ENCODE peak calls at places on chromosomes 11 and 22, in eight cellular contexts. One of them, this sample, is unnamed.

GRCh38 chr11:94130589-94131362 is 2.1 kb downstream of the PANX1 start:
- DNase-seq in naive thymus-derived CD4-positive, alpha-beta T cell: no peak
- DNase-seq in thoracic aorta: no peak
- DNase-seq in small intestine: no peak
- DNase-seq in vagina: peak; percentile 90
- DNase-seq in DND-41: no peak
- DNase-seq in SK-N-SH: no peak
- DNase-seq in aorta: peak; percentile 58
- DNase-seq in this sample: no peak

GRCh38 chr22:19902245-19902699 is 39.3 kb upstream of the COMT start:
- DNase-seq in naive thymus-derived CD4-positive, alpha-beta T cell: no peak
- DNase-seq in thoracic aorta: no peak
- DNase-seq in small intestine: no peak
- DNase-seq in vagina: no peak
- DNase-seq in DND-41: no peak
- DNase-seq in SK-N-SH: no peak
- DNase-seq in aorta: no peak
- DNase-seq in this sample: no peak

GRCh38 chr11:119856681-119857485 is 127.9 kb upstream of the NECTIN1 start:
- DNase-seq in naive thymus-derived CD4-positive, alpha-beta T cell: no peak
- DNase-seq in thoracic aorta: no peak
- DNase-seq in small intestine: no peak
- DNase-seq in vagina: no peak
- DNase-seq in DND-41: no peak
- DNase-seq in SK-N-SH: no peak
- DNase-seq in aorta: no peak
- DNase-seq in this sample: no peak

GRCh38 chr11:113106507-113106906 is 145.3 kb downstream of the NCAM1 start:
- DNase-seq in naive thymus-derived CD4-positive, alpha-beta T cell: no peak
- DNase-seq in thoracic aorta: no peak
- DNase-seq in small intestine: no peak
- DNase-seq in vagina: no peak
- DNase-seq in DND-41: no peak
- DNase-seq in SK-N-SH: no peak
- DNase-seq in aorta: no peak
- DNase-seq in this sample: no peak

GRCh38 chr22:20430101-20430640 is 7.5 kb downstream of the SCARF2 start:
- DNase-seq in naive thymus-derived CD4-positive, alpha-beta T cell: no peak
- DNase-seq in thoracic aorta: no peak
- DNase-seq in small intestine: no peak
- DNase-seq in vagina: no peak
- DNase-seq in DND-41: no peak
- DNase-seq in SK-N-SH: no peak
- DNase-seq in aorta: no peak
- DNase-seq in this sample: peak; percentile 55

GRCh38 chr22:44883011-44883421 is 126.8 kb downstream of the PHF21B start:
- DNase-seq in naive thymus-derived CD4-positive, alpha-beta T cell: no peak
- DNase-seq in thoracic aorta: no peak
- DNase-seq in small intestine: no peak
- DNase-seq in vagina: no peak
- DNase-seq in DND-41: no peak
- DNase-seq in SK-N-SH: no peak
- DNase-seq in aorta: no peak
- DNase-seq in this sample: peak; percentile 18

GRCh38 chr22:49776053-49776511 is 51.6 kb downstream of the BRD1 start:
- DNase-seq in naive thymus-derived CD4-positive, alpha-beta T cell: no peak
- DNase-seq in thoracic aorta: no peak
- DNase-seq in small intestine: no peak
- DNase-seq in vagina: no peak
- DNase-seq in DND-41: no peak
- DNase-seq in SK-N-SH: no peak
- DNase-seq in aorta: no peak
- DNase-seq in this sample: peak; percentile 11

GRCh38 chr11:92735039-92735438 is 234.4 kb upstream of the MTNR1B start:
- DNase-seq in naive thymus-derived CD4-positive, alpha-beta T cell: no peak
- DNase-seq in thoracic aorta: no peak
- DNase-seq in small intestine: no peak
- DNase-seq in vagina: no peak
- DNase-seq in DND-41: no peak
- DNase-seq in SK-N-SH: peak; percentile 6
- DNase-seq in aorta: no peak
- DNase-seq in this sample: no peak

GRCh38 chr11:113272281-113272680 is 42.1 kb upstream of the TTC12 start:
- DNase-seq in naive thymus-derived CD4-positive, alpha-beta T cell: no peak
- DNase-seq in thoracic aorta: no peak
- DNase-seq in small intestine: no peak
- DNase-seq in vagina: no peak
- DNase-seq in DND-41: no peak
- DNase-seq in SK-N-SH: no peak
- DNase-seq in aorta: no peak
- DNase-seq in this sample: no peak

GRCh38 chr22:50008151-50009040 is 4.2 kb downstream of the IL17REL start:
- DNase-seq in naive thymus-derived CD4-positive, alpha-beta T cell: no peak
- DNase-seq in thoracic aorta: no peak
- DNase-seq in small intestine: no peak
- DNase-seq in vagina: no peak
- DNase-seq in DND-41: no peak
- DNase-seq in SK-N-SH: peak; percentile 20
- DNase-seq in aorta: no peak
- DNase-seq in this sample: no peak

GRCh38 chr11:24890426-24890825 is 393.6 kb downstream of the LUZP2 start:
- DNase-seq in naive thymus-derived CD4-positive, alpha-beta T cell: no peak
- DNase-seq in thoracic aorta: no peak
- DNase-seq in small intestine: no peak
- DNase-seq in vagina: no peak
- DNase-seq in DND-41: no peak
- DNase-seq in SK-N-SH: no peak
- DNase-seq in aorta: no peak
- DNase-seq in this sample: no peak

GRCh38 chr22:19942886-19943664 is 1.5 kb upstream of the TXNRD2 start:
- DNase-seq in naive thymus-derived CD4-positive, alpha-beta T cell: no peak
- DNase-seq in thoracic aorta: no peak
- DNase-seq in small intestine: no peak
- DNase-seq in vagina: no peak
- DNase-seq in DND-41: peak; percentile 48
- DNase-seq in SK-N-SH: no peak
- DNase-seq in aorta: peak; percentile 50
- DNase-seq in this sample: no peak

GRCh38 chr22:32622004-32622761 is 147.6 kb downstream of the FBXO7 start:
- DNase-seq in naive thymus-derived CD4-positive, alpha-beta T cell: no peak
- DNase-seq in thoracic aorta: no peak
- DNase-seq in small intestine: no peak
- DNase-seq in vagina: no peak
- DNase-seq in DND-41: no peak
- DNase-seq in SK-N-SH: no peak
- DNase-seq in aorta: peak; percentile 57
- DNase-seq in this sample: peak; percentile 40

GRCh38 chr11:64675417-64676252 is 47.4 kb downstream of the NRXN2 start:
- DNase-seq in naive thymus-derived CD4-positive, alpha-beta T cell: no peak
- DNase-seq in thoracic aorta: peak; percentile 74
- DNase-seq in small intestine: no peak
- DNase-seq in vagina: no peak
- DNase-seq in DND-41: no peak
- DNase-seq in SK-N-SH: peak; percentile 59
- DNase-seq in aorta: peak; percentile 93
- DNase-seq in this sample: peak; percentile 87

GRCh38 chr11:393219-394033 is 583 bp upstream of the PKP3 start:
- DNase-seq in naive thymus-derived CD4-positive, alpha-beta T cell: no peak
- DNase-seq in thoracic aorta: no peak
- DNase-seq in small intestine: peak; percentile 76
- DNase-seq in vagina: no peak
- DNase-seq in DND-41: no peak
- DNase-seq in SK-N-SH: no peak
- DNase-seq in aorta: no peak
- DNase-seq in this sample: no peak

GRCh38 chr22:35761037-35761436 is 43.4 kb downstream of the APOL5 start:
- DNase-seq in naive thymus-derived CD4-positive, alpha-beta T cell: no peak
- DNase-seq in thoracic aorta: no peak
- DNase-seq in small intestine: no peak
- DNase-seq in vagina: no peak
- DNase-seq in DND-41: no peak
- DNase-seq in SK-N-SH: peak; percentile 49
- DNase-seq in aorta: no peak
- DNase-seq in this sample: no peak

GRCh38 chr11:135027461-135027860 is 615.4 kb upstream of the B3GAT1 start:
- DNase-seq in naive thymus-derived CD4-positive, alpha-beta T cell: no peak
- DNase-seq in thoracic aorta: no peak
- DNase-seq in small intestine: peak; percentile 40
- DNase-seq in vagina: no peak
- DNase-seq in DND-41: peak; percentile 70
- DNase-seq in SK-N-SH: no peak
- DNase-seq in aorta: no peak
- DNase-seq in this sample: no peak

GRCh38 chr22:23485490-23485889 is 94.6 kb downstream of the IGLL1 start:
- DNase-seq in naive thymus-derived CD4-positive, alpha-beta T cell: no peak
- DNase-seq in thoracic aorta: no peak
- DNase-seq in small intestine: no peak
- DNase-seq in vagina: no peak
- DNase-seq in DND-41: no peak
- DNase-seq in SK-N-SH: no peak
- DNase-seq in aorta: no peak
- DNase-seq in this sample: no peak

GRCh38 chr11:116693206-116694016 is 79.4 kb downstream of the BUD13 start:
- DNase-seq in naive thymus-derived CD4-positive, alpha-beta T cell: no peak
- DNase-seq in thoracic aorta: no peak
- DNase-seq in small intestine: peak; percentile 92
- DNase-seq in vagina: peak; percentile 72
- DNase-seq in DND-41: no peak
- DNase-seq in SK-N-SH: peak; percentile 10
- DNase-seq in aorta: no peak
- DNase-seq in this sample: no peak

GRCh38 chr11:19453893-19454292 is 213.1 kb upstream of the E2F8 start:
- DNase-seq in naive thymus-derived CD4-positive, alpha-beta T cell: no peak
- DNase-seq in thoracic aorta: peak; percentile 57
- DNase-seq in small intestine: no peak
- DNase-seq in vagina: no peak
- DNase-seq in DND-41: no peak
- DNase-seq in SK-N-SH: no peak
- DNase-seq in aorta: peak; percentile 62
- DNase-seq in this sample: peak; percentile 67

GRCh38 chr11:44264126-44264749 is 45.7 kb downstream of the ALX4 start:
- DNase-seq in naive thymus-derived CD4-positive, alpha-beta T cell: no peak
- DNase-seq in thoracic aorta: no peak
- DNase-seq in small intestine: no peak
- DNase-seq in vagina: no peak
- DNase-seq in DND-41: no peak
- DNase-seq in SK-N-SH: no peak
- DNase-seq in aorta: no peak
- DNase-seq in this sample: no peak
- H3K27ac ChIP-seq in naive thymus-derived CD4-positive, alpha-beta T cell: no peak overlapping the region
- H3K27ac ChIP-seq in thoracic aorta: no peak overlapping the region
- H3K27ac ChIP-seq in small intestine: no peak overlapping the region
- H3K27ac ChIP-seq in vagina: no peak overlapping the region
- H3K27ac ChIP-seq in DND-41: no peak overlapping the region
- H3K27ac ChIP-seq in SK-N-SH: no peak overlapping the region
- H3K27ac ChIP-seq in aorta: no peak overlapping the region
- H3K27ac ChIP-seq in this sample: no peak overlapping the region

GRCh38 chr22:43127166-43127908 is 15.9 kb downstream of the MCAT start:
- DNase-seq in naive thymus-derived CD4-positive, alpha-beta T cell: no peak
- DNase-seq in thoracic aorta: no peak
- DNase-seq in small intestine: peak; percentile 92
- DNase-seq in vagina: no peak
- DNase-seq in DND-41: no peak
- DNase-seq in SK-N-SH: no peak
- DNase-seq in aorta: no peak
- DNase-seq in this sample: no peak

GRCh38 chr22:43128116-43128515 is 15.1 kb downstream of the MCAT start:
- DNase-seq in naive thymus-derived CD4-positive, alpha-beta T cell: no peak
- DNase-seq in thoracic aorta: no peak
- DNase-seq in small intestine: no peak
- DNase-seq in vagina: no peak
- DNase-seq in DND-41: peak; percentile 27
- DNase-seq in SK-N-SH: no peak
- DNase-seq in aorta: no peak
- DNase-seq in this sample: no peak

GRCh38 chr22:43126506-43127165 is 16.1 kb downstream of the BIK start:
- DNase-seq in naive thymus-derived CD4-positive, alpha-beta T cell: no peak
- DNase-seq in thoracic aorta: no peak
- DNase-seq in small intestine: peak; percentile 65
- DNase-seq in vagina: no peak
- DNase-seq in DND-41: no peak
- DNase-seq in SK-N-SH: peak; percentile 25
- DNase-seq in aorta: no peak
- DNase-seq in this sample: no peak

GRCh38 chr22:43129426-43130425 is 13.5 kb downstream of the MCAT start:
- DNase-seq in naive thymus-derived CD4-positive, alpha-beta T cell: no peak
- DNase-seq in thoracic aorta: no peak
- DNase-seq in small intestine: no peak
- DNase-seq in vagina: no peak
- DNase-seq in DND-41: no peak
- DNase-seq in SK-N-SH: no peak
- DNase-seq in aorta: no peak
- DNase-seq in this sample: no peak

GRCh38 chr22:43128928-43129424 is 14.2 kb downstream of the MCAT start:
- DNase-seq in naive thymus-derived CD4-positive, alpha-beta T cell: no peak
- DNase-seq in thoracic aorta: no peak
- DNase-seq in small intestine: peak; percentile 67
- DNase-seq in vagina: no peak
- DNase-seq in DND-41: peak; percentile 22
- DNase-seq in SK-N-SH: no peak
- DNase-seq in aorta: no peak
- DNase-seq in this sample: no peak
- H3K27ac ChIP-seq in naive thymus-derived CD4-positive, alpha-beta T cell: no peak overlapping the region
- H3K27ac ChIP-seq in thoracic aorta: no peak overlapping the region
- H3K27ac ChIP-seq in small intestine: no peak overlapping the region
- H3K27ac ChIP-seq in vagina: no peak overlapping the region
- H3K27ac ChIP-seq in DND-41: no peak overlapping the region
- H3K27ac ChIP-seq in SK-N-SH: no peak overlapping the region
- H3K27ac ChIP-seq in aorta: no peak overlapping the region
- H3K27ac ChIP-seq in this sample: no peak overlapping the region

GRCh38 chr11:96000064-96000463 is 76.2 kb upstream of the MTMR2 start:
- DNase-seq in naive thymus-derived CD4-positive, alpha-beta T cell: no peak
- DNase-seq in thoracic aorta: no peak
- DNase-seq in small intestine: no peak
- DNase-seq in vagina: no peak
- DNase-seq in DND-41: no peak
- DNase-seq in SK-N-SH: no peak
- DNase-seq in aorta: no peak
- DNase-seq in this sample: no peak
- H3K27ac ChIP-seq in naive thymus-derived CD4-positive, alpha-beta T cell: no peak overlapping the region
- H3K27ac ChIP-seq in thoracic aorta: peak overlapping the region; percentile 80
- H3K27ac ChIP-seq in small intestine: no peak overlapping the region
- H3K27ac ChIP-seq in vagina: peak overlapping the region; percentile 69
- H3K27ac ChIP-seq in DND-41: no peak overlapping the region
- H3K27ac ChIP-seq in SK-N-SH: no peak overlapping the region
- H3K27ac ChIP-seq in aorta: peak overlapping the region; percentile 51
- H3K27ac ChIP-seq in this sample: peak overlapping the region; percentile 6

DNA sequence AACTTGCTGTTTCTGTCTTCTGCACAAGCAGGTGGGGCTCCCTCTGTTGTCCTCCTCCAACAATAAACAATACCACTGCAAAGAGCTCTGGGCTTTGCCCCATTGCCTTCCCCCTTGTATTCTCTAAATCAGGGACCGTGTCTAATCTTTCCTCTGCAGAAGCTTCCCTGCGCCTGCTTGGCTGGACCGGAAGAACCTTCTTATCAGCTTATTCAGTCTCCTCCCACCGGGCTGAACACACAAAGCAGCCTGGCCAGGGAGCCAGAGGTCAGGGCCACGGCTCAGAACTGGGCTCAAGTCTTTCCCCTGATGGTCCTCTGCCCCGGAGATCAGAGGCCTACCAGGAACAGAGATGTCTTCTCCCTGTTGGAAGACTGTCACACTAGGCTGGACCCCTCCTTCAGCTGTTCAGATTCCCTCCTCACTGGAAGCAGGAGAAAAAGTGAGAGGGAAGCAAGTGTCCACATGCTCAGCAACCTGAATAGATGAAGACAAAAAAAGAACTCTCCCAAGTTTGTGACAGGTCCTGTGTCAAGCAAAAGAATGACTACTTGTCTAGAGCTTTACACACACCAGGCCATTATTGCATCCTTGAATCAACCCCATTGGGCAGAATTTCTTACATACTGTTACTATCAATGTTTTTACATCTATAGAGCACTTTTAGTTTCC is 63.7 kb downstream of the RAB30 start:
- DNase-seq in naive thymus-derived CD4-positive, alpha-beta T cell: no peak
- DNase-seq in thoracic aorta: no peak
- DNase-seq in small intestine: peak; percentile 89
- DNase-seq in vagina: no peak
- DNase-seq in DND-41: no peak
- DNase-seq in SK-N-SH: peak; percentile 72
- DNase-seq in aorta: peak; percentile 51
- DNase-seq in this sample: peak; percentile 66
- H3K27ac ChIP-seq in naive thymus-derived CD4-positive, alpha-beta T cell: no peak overlapping the region
- H3K27ac ChIP-seq in thoracic aorta: no peak overlapping the region
- H3K27ac ChIP-seq in small intestine: peak overlapping the region; percentile 67
- H3K27ac ChIP-seq in vagina: no peak overlapping the region
- H3K27ac ChIP-seq in DND-41: no peak overlapping the region
- H3K27ac ChIP-seq in SK-N-SH: peak overlapping the region; percentile 87
- H3K27ac ChIP-seq in aorta: no peak overlapping the region
- H3K27ac ChIP-seq in this sample: peak overlapping the region; percentile 17

This sample was measured in psoas muscle.